ENCODE peak calls at places on chromosomes 4 and X, in ten cellular contexts. One of them, this sample, is unnamed.
A peak's percentile ranks its signal among the peaks of the same experiment; 100 is the strongest.

GRCh38 chrX:37862851-37863250 is 15.5 kb upstream of the DYNLT3 start:
- DNase-seq in Panc1: no peak
- DNase-seq in H1: no peak
- DNase-seq in stomach: no peak
- DNase-seq in GM12892: no peak
- DNase-seq in GM23338: no peak
- DNase-seq in endothelial cell of umbilical vein: no peak
- DNase-seq in transverse colon: no peak
- DNase-seq in HCT116: no peak
- DNase-seq in esophagus muscularis mucosa: no peak
- DNase-seq in this sample: no peak

GRCh38 chr4:7964459-7964858 is 24.8 kb upstream of the AFAP1 start:
- DNase-seq in Panc1: no peak
- DNase-seq in H1: no peak
- DNase-seq in stomach: no peak
- DNase-seq in GM12892: no peak
- DNase-seq in GM23338: no peak
- DNase-seq in endothelial cell of umbilical vein: no peak
- DNase-seq in transverse colon: no peak
- DNase-seq in HCT116: no peak
- DNase-seq in esophagus muscularis mucosa: no peak
- DNase-seq in this sample: no peak

GRCh38 chr4:60726779-60727178 is 473.3 kb upstream of the ADGRL3 start:
- DNase-seq in Panc1: no peak
- DNase-seq in H1: no peak
- DNase-seq in stomach: no peak
- DNase-seq in GM12892: no peak
- DNase-seq in GM23338: no peak
- DNase-seq in endothelial cell of umbilical vein: no peak
- DNase-seq in transverse colon: no peak
- DNase-seq in HCT116: no peak
- DNase-seq in esophagus muscularis mucosa: no peak
- DNase-seq in this sample: no peak

GRCh38 chrX:40166582-40166981 is 68.8 kb upstream of the BCOR start:
- DNase-seq in Panc1: no peak
- DNase-seq in H1: no peak
- DNase-seq in stomach: no peak
- DNase-seq in GM12892: no peak
- DNase-seq in GM23338: peak; percentile 29
- DNase-seq in endothelial cell of umbilical vein: no peak
- DNase-seq in transverse colon: no peak
- DNase-seq in HCT116: no peak
- DNase-seq in esophagus muscularis mucosa: no peak
- DNase-seq in this sample: no peak

GRCh38 chr4:17763931-17764330 is 17.5 kb downstream of the FAM184B start:
- DNase-seq in Panc1: no peak
- DNase-seq in H1: no peak
- DNase-seq in stomach: no peak
- DNase-seq in GM12892: no peak
- DNase-seq in GM23338: no peak
- DNase-seq in endothelial cell of umbilical vein: no peak
- DNase-seq in transverse colon: no peak
- DNase-seq in HCT116: no peak
- DNase-seq in esophagus muscularis mucosa: peak; percentile 14
- DNase-seq in this sample: no peak

GRCh38 chr4:90071289-90072235 is 55.6 kb upstream of the CCSER1 start:
- DNase-seq in Panc1: no peak
- DNase-seq in H1: no peak
- DNase-seq in stomach: no peak
- DNase-seq in GM12892: no peak
- DNase-seq in GM23338: no peak
- DNase-seq in endothelial cell of umbilical vein: no peak
- DNase-seq in transverse colon: no peak
- DNase-seq in HCT116: no peak
- DNase-seq in esophagus muscularis mucosa: no peak
- DNase-seq in this sample: no peak

GRCh38 chrX:138849521-138849920 is 138.0 kb upstream of the FGF13 start:
- DNase-seq in Panc1: no peak
- DNase-seq in H1: no peak
- DNase-seq in stomach: no peak
- DNase-seq in GM12892: no peak
- DNase-seq in GM23338: no peak
- DNase-seq in endothelial cell of umbilical vein: no peak
- DNase-seq in transverse colon: no peak
- DNase-seq in HCT116: no peak
- DNase-seq in esophagus muscularis mucosa: no peak
- DNase-seq in this sample: no peak

GRCh38 chr4:28890949-28891348 is 1829.2 kb upstream of the PCDH7 start:
- DNase-seq in Panc1: no peak
- DNase-seq in H1: no peak
- DNase-seq in stomach: no peak
- DNase-seq in GM12892: no peak
- DNase-seq in GM23338: no peak
- DNase-seq in endothelial cell of umbilical vein: no peak
- DNase-seq in transverse colon: no peak
- DNase-seq in HCT116: no peak
- DNase-seq in esophagus muscularis mucosa: no peak
- DNase-seq in this sample: no peak

GRCh38 chr4:167897116-167897515 is 195.2 kb upstream of the ANXA10 start:
- DNase-seq in Panc1: no peak
- DNase-seq in H1: no peak
- DNase-seq in stomach: no peak
- DNase-seq in GM12892: no peak
- DNase-seq in GM23338: peak; percentile 61
- DNase-seq in endothelial cell of umbilical vein: peak; percentile 96
- DNase-seq in transverse colon: no peak
- DNase-seq in HCT116: peak; percentile 23
- DNase-seq in esophagus muscularis mucosa: no peak
- DNase-seq in this sample: no peak

GRCh38 chr4:40688446-40689095 is 58.9 kb upstream of the RBM47 start:
- DNase-seq in Panc1: no peak
- DNase-seq in H1: no peak
- DNase-seq in stomach: no peak
- DNase-seq in GM12892: no peak
- DNase-seq in GM23338: no peak
- DNase-seq in endothelial cell of umbilical vein: no peak
- DNase-seq in transverse colon: no peak
- DNase-seq in HCT116: no peak
- DNase-seq in esophagus muscularis mucosa: no peak
- DNase-seq in this sample: no peak

DNA sequence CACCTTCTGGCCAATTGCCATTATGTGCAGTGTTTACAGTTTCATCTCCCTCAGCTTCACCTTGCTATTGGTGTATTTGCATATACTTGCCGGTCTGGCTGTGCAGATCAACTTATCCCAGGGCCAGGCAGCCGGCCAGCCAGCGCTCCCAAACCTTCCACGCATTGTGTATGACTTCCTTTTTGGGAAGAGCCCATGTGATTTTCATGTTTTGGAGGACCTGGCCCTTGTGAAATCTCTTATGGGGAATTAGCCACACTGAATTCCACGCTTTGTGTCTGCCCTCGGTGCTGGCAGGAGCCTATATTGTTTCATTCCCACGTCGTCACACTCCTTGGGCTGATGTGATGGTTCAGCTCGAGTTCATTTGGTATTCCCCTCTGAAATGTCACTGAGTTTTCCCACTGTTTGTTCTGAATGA is 6.0 kb upstream of the PDLIM3 start:
- DNase-seq in Panc1: no peak
- DNase-seq in H1: no peak
- DNase-seq in stomach: no peak
- DNase-seq in GM12892: no peak
- DNase-seq in GM23338: no peak
- DNase-seq in endothelial cell of umbilical vein: peak; percentile 81
- DNase-seq in transverse colon: peak; percentile 23
- DNase-seq in HCT116: no peak
- DNase-seq in esophagus muscularis mucosa: no peak
- DNase-seq in this sample: peak; percentile 57
- TF ChIP-seq POLR2AphosphoS5 in Panc1: no peak
- TF ChIP-seq POLR2AphosphoS5 in H1: no peak
- TF ChIP-seq POLR2AphosphoS5 in stomach: peak; percentile 38
- TF ChIP-seq POLR2AphosphoS5 in GM12892: no peak
- TF ChIP-seq POLR2AphosphoS5 in GM23338: no peak
- TF ChIP-seq POLR2AphosphoS5 in endothelial cell of umbilical vein: no peak
- TF ChIP-seq POLR2AphosphoS5 in transverse colon: no peak
- TF ChIP-seq POLR2AphosphoS5 in HCT116: no peak
- TF ChIP-seq POLR2AphosphoS5 in esophagus muscularis mucosa: peak; percentile 70
- TF ChIP-seq POLR2AphosphoS5 in this sample: no peak

GRCh38 chr4:183407128-183407585 is 37.3 kb upstream of the CDKN2AIP start:
- DNase-seq in Panc1: peak; percentile 51
- DNase-seq in H1: peak; percentile 99
- DNase-seq in stomach: peak; percentile 88
- DNase-seq in GM12892: peak; percentile 71
- DNase-seq in GM23338: peak; percentile 88
- DNase-seq in endothelial cell of umbilical vein: peak; percentile 90
- DNase-seq in transverse colon: peak; percentile 89
- DNase-seq in HCT116: no peak
- DNase-seq in esophagus muscularis mucosa: peak; percentile 94
- DNase-seq in this sample: peak; percentile 77
- TF ChIP-seq POLR2AphosphoS5 in Panc1: no peak
- TF ChIP-seq POLR2AphosphoS5 in H1: peak; percentile 42
- TF ChIP-seq POLR2AphosphoS5 in stomach: peak; percentile 12
- TF ChIP-seq POLR2AphosphoS5 in GM12892: no peak
- TF ChIP-seq POLR2AphosphoS5 in GM23338: peak; percentile 24
- TF ChIP-seq POLR2AphosphoS5 in endothelial cell of umbilical vein: peak; percentile 42
- TF ChIP-seq POLR2AphosphoS5 in transverse colon: no peak
- TF ChIP-seq POLR2AphosphoS5 in HCT116: no peak
- TF ChIP-seq POLR2AphosphoS5 in esophagus muscularis mucosa: peak; percentile 57
- TF ChIP-seq POLR2AphosphoS5 in this sample: no peak

GRCh38 chr4:10101559-10102192 is 14.9 kb downstream of the WDR1 start:
- DNase-seq in Panc1: no peak
- DNase-seq in H1: no peak
- DNase-seq in stomach: no peak
- DNase-seq in GM12892: no peak
- DNase-seq in GM23338: no peak
- DNase-seq in endothelial cell of umbilical vein: no peak
- DNase-seq in transverse colon: no peak
- DNase-seq in HCT116: no peak
- DNase-seq in esophagus muscularis mucosa: no peak
- DNase-seq in this sample: no peak
- TF ChIP-seq POLR2AphosphoS5 in Panc1: no peak
- TF ChIP-seq POLR2AphosphoS5 in H1: no peak
- TF ChIP-seq POLR2AphosphoS5 in stomach: peak; percentile 26
- TF ChIP-seq POLR2AphosphoS5 in GM12892: no peak
- TF ChIP-seq POLR2AphosphoS5 in GM23338: no peak
- TF ChIP-seq POLR2AphosphoS5 in endothelial cell of umbilical vein: no peak
- TF ChIP-seq POLR2AphosphoS5 in transverse colon: peak; percentile 69
- TF ChIP-seq POLR2AphosphoS5 in HCT116: no peak
- TF ChIP-seq POLR2AphosphoS5 in esophagus muscularis mucosa: peak; percentile 30
- TF ChIP-seq POLR2AphosphoS5 in this sample: no peak

GRCh38 chr4:36812153-36812552 is 432.4 kb upstream of the NWD2 start:
- DNase-seq in Panc1: no peak
- DNase-seq in H1: no peak
- DNase-seq in stomach: no peak
- DNase-seq in GM12892: no peak
- DNase-seq in GM23338: peak; percentile 16
- DNase-seq in endothelial cell of umbilical vein: no peak
- DNase-seq in transverse colon: no peak
- DNase-seq in HCT116: no peak
- DNase-seq in esophagus muscularis mucosa: no peak
- DNase-seq in this sample: no peak
- TF ChIP-seq POLR2AphosphoS5 in Panc1: no peak
- TF ChIP-seq POLR2AphosphoS5 in H1: no peak
- TF ChIP-seq POLR2AphosphoS5 in stomach: no peak
- TF ChIP-seq POLR2AphosphoS5 in GM12892: no peak
- TF ChIP-seq POLR2AphosphoS5 in GM23338: no peak
- TF ChIP-seq POLR2AphosphoS5 in endothelial cell of umbilical vein: no peak
- TF ChIP-seq POLR2AphosphoS5 in transverse colon: no peak
- TF ChIP-seq POLR2AphosphoS5 in HCT116: no peak
- TF ChIP-seq POLR2AphosphoS5 in esophagus muscularis mucosa: no peak
- TF ChIP-seq POLR2AphosphoS5 in this sample: no peak